ENCODE peak calls at places on chromosomes 1 and 21, in six cellular contexts. J is cardiac fibroblast, M is iPS-NIHi11, D is K562, F is left lobe of liver, U is IMR-90. S is an unnamed sample.
A peak's percentile ranks its signal among the peaks of the same experiment; 100 is the strongest.

GRCh38 chr1:215860833-215861232 is 293.7 kb downstream of the KCTD3 start:
- DNase-seq in J (no peak), M (no peak), D (no peak), F (no peak), U (no peak), S (no peak)

GRCh38 chr1:240399381-240399780 is 212.6 kb downstream of the GREM2 start:
- DNase-seq in J (peak; percentile 88), M (no peak), D (peak; percentile 11), F (no peak), U (peak; percentile 95), S (peak; percentile 91)

GRCh38 chr1:172351761-172352161 is 68.7 kb upstream of the C1orf105 start:
- DNase-seq in J (peak; percentile 71), M (no peak), D (no peak), F (no peak), U (peak; percentile 74), S (no peak)

GRCh38 chr1:72915581-72915980 is 633.2 kb upstream of the NEGR1 start:
- DNase-seq in J (no peak), M (peak; percentile 25), D (no peak), F (no peak), U (no peak), S (peak; percentile 47)

GRCh38 chr1:39981957-39982356 is 27.0 kb downstream of the MFSD2A start:
- DNase-seq in J (peak; percentile 75), M (peak; percentile 30), D (no peak), F (no peak), U (peak; percentile 93), S (peak; percentile 98)

GRCh38 chr1:44848456-44849181 is 5.6 kb upstream of the PTCH2 start:
- DNase-seq in J (no peak), M (no peak), D (no peak), F (no peak), U (no peak), S (no peak)

GRCh38 chr21:41832230-41833137 is 46.7 kb downstream of the PRDM15 start:
- DNase-seq in J (no peak), M (no peak), D (no peak), F (no peak), U (no peak), S (no peak)

GRCh38 chr1:117905019-117905418 is 24.4 kb downstream of the GDAP2 start:
- DNase-seq in J (no peak), M (no peak), D (no peak), F (no peak), U (no peak), S (no peak)

GRCh38 chr1:25774206-25774804 is 25.7 kb upstream of the SELENON start:
- DNase-seq in J (no peak), M (no peak), D (no peak), F (no peak), U (no peak), S (no peak)

GRCh38 chr1:40903106-40903505 is 40.9 kb upstream of the CITED4 start:
- DNase-seq in J (no peak), M (no peak), D (no peak), F (no peak), U (no peak), S (no peak)

GRCh38 chr1:114154963-114155322 is 1.3 kb upstream of the SYT6 start:
- DNase-seq in J (peak; percentile 14), M (peak; percentile 81), D (no peak), F (no peak), U (no peak), S (peak; percentile 79)

GRCh38 chr1:156602557-156602993 is 1.3 kb upstream of the GPATCH4 start:
- DNase-seq in J (no peak), M (no peak), D (peak; percentile 48), F (no peak), U (no peak), S (peak; percentile 47)

GRCh38 chr1:38929054-38929453 is 12.6 kb downstream of the RHBDL2 start:
- DNase-seq in J (no peak), M (no peak), D (no peak), F (no peak), U (no peak), S (no peak)

GRCh38 chr1:107076846-107077245 is 20.4 kb downstream of the PRMT6 start:
- DNase-seq in J (peak; percentile 0), M (no peak), D (no peak), F (no peak), U (peak; percentile 79), S (peak; percentile 81)

GRCh38 chr1:25427696-25428095 is 3.0 kb upstream of the MACO1 start:
- DNase-seq in J (no peak), M (no peak), D (no peak), F (no peak), U (no peak), S (no peak)

GRCh38 chr1:247415423-247416361 is at the start of gene NLRP3:
- DNase-seq in J (no peak), M (no peak), D (no peak), F (no peak), U (no peak), S (peak; percentile 92)

GRCh38 chr1:153495536-153495935 is 35.1 kb upstream of the S100A7 start:
- DNase-seq in J (no peak), M (no peak), D (no peak), F (no peak), U (no peak), S (no peak)

GRCh38 chr1:39886757-39887231 is 3.5 kb upstream of the TRIT1 start:
- DNase-seq in J (no peak), M (no peak), D (no peak), F (no peak), U (no peak), S (peak; percentile 43)

GRCh38 chr21:19523731-19524130 is 1120.1 kb upstream of the TMPRSS15 start:
- DNase-seq in J (peak; percentile 42), M (no peak), D (no peak), F (no peak), U (no peak), S (no peak)

GRCh38 chr1:28258628-28259251 is 578 bp upstream of the SESN2 start:
- DNase-seq in J (no peak), M (no peak), D (no peak), F (no peak), U (no peak), S (no peak)

GRCh38 chr1:214623430-214623829 is 20.4 kb downstream of the CENPF start:
- DNase-seq in J (peak; percentile 7), M (no peak), D (no peak), F (no peak), U (no peak), S (no peak)